ENCODE peak calls at places on chromosomes 5 and 9, in five cellular contexts. One of them, this sample, is unnamed.

GRCh38 chr5:69115526-69115925 is 21.7 kb downstream of the SLC30A5 start:
- DNase-seq in NCI-H1105 treated with DMSO at 0.1 percent for 48 hours: no peak
- DNase-seq in brain microvascular endothelial cell: no peak
- DNase-seq in stimulated activated naive CD8-positive, alpha-beta T cell treated with anti-CD3 and anti-CD28 coated beads, Interleukin-15, Interleukin-2, amounts not matched to agents 100 U/mL and 50 U/mL, for 24 hours: no peak
- DNase-seq in skeletal muscle cell: no peak
- DNase-seq in this sample: no peak

GRCh38 chr5:170312666-170313065 is 15.1 kb upstream of the LCP2 start:
- DNase-seq in NCI-H1105 treated with DMSO at 0.1 percent for 48 hours: no peak
- DNase-seq in brain microvascular endothelial cell: peak
- DNase-seq in stimulated activated naive CD8-positive, alpha-beta T cell treated with anti-CD3 and anti-CD28 coated beads, Interleukin-15, Interleukin-2, amounts not matched to agents 100 U/mL and 50 U/mL, for 24 hours: peak
- DNase-seq in skeletal muscle cell: peak
- DNase-seq in this sample: no peak

GRCh38 chr9:111483419-111483861 is 743 bp downstream of the ECPAS start:
- DNase-seq in NCI-H1105 treated with DMSO at 0.1 percent for 48 hours: peak
- DNase-seq in brain microvascular endothelial cell: no peak
- DNase-seq in stimulated activated naive CD8-positive, alpha-beta T cell treated with anti-CD3 and anti-CD28 coated beads, Interleukin-15, Interleukin-2, amounts not matched to agents 100 U/mL and 50 U/mL, for 24 hours: peak
- DNase-seq in skeletal muscle cell: no peak
- DNase-seq in this sample: no peak

GRCh38 chr9:116555556-116556180 is 131.4 kb upstream of the TRIM32 start:
- DNase-seq in NCI-H1105 treated with DMSO at 0.1 percent for 48 hours: no peak
- DNase-seq in brain microvascular endothelial cell: no peak
- DNase-seq in stimulated activated naive CD8-positive, alpha-beta T cell treated with anti-CD3 and anti-CD28 coated beads, Interleukin-15, Interleukin-2, amounts not matched to agents 100 U/mL and 50 U/mL, for 24 hours: no peak
- DNase-seq in skeletal muscle cell: no peak
- DNase-seq in this sample: no peak

GRCh38 chr5:66015296-66015960 is 89.1 kb downstream of the ERBIN start:
- DNase-seq in NCI-H1105 treated with DMSO at 0.1 percent for 48 hours: no peak
- DNase-seq in brain microvascular endothelial cell: no peak
- DNase-seq in stimulated activated naive CD8-positive, alpha-beta T cell treated with anti-CD3 and anti-CD28 coated beads, Interleukin-15, Interleukin-2, amounts not matched to agents 100 U/mL and 50 U/mL, for 24 hours: no peak
- DNase-seq in skeletal muscle cell: no peak
- DNase-seq in this sample: no peak

GRCh38 chr9:97969014-97969413 is 14.1 kb upstream of the ANP32B start:
- DNase-seq in NCI-H1105 treated with DMSO at 0.1 percent for 48 hours: no peak
- DNase-seq in brain microvascular endothelial cell: no peak
- DNase-seq in stimulated activated naive CD8-positive, alpha-beta T cell treated with anti-CD3 and anti-CD28 coated beads, Interleukin-15, Interleukin-2, amounts not matched to agents 100 U/mL and 50 U/mL, for 24 hours: no peak
- DNase-seq in skeletal muscle cell: no peak
- DNase-seq in this sample: no peak

GRCh38 chr9:93897075-93897970 is 57.8 kb downstream of the BARX1 start:
- DNase-seq in NCI-H1105 treated with DMSO at 0.1 percent for 48 hours: no peak
- DNase-seq in brain microvascular endothelial cell: no peak
- DNase-seq in stimulated activated naive CD8-positive, alpha-beta T cell treated with anti-CD3 and anti-CD28 coated beads, Interleukin-15, Interleukin-2, amounts not matched to agents 100 U/mL and 50 U/mL, for 24 hours: no peak
- DNase-seq in skeletal muscle cell: no peak
- DNase-seq in this sample: no peak

GRCh38 chr5:143569213-143569663 is 165.8 kb upstream of the NR3C1 start:
- DNase-seq in NCI-H1105 treated with DMSO at 0.1 percent for 48 hours: no peak
- DNase-seq in brain microvascular endothelial cell: peak
- DNase-seq in stimulated activated naive CD8-positive, alpha-beta T cell treated with anti-CD3 and anti-CD28 coated beads, Interleukin-15, Interleukin-2, amounts not matched to agents 100 U/mL and 50 U/mL, for 24 hours: no peak
- DNase-seq in skeletal muscle cell: peak
- DNase-seq in this sample: peak

GRCh38 chr9:2180171-2180570 is 165.0 kb downstream of the SMARCA2 start:
- DNase-seq in NCI-H1105 treated with DMSO at 0.1 percent for 48 hours: peak
- DNase-seq in brain microvascular endothelial cell: no peak
- DNase-seq in stimulated activated naive CD8-positive, alpha-beta T cell treated with anti-CD3 and anti-CD28 coated beads, Interleukin-15, Interleukin-2, amounts not matched to agents 100 U/mL and 50 U/mL, for 24 hours: no peak
- DNase-seq in skeletal muscle cell: no peak
- DNase-seq in this sample: no peak

GRCh38 chr9:116459576-116459975 is 227.5 kb upstream of the TRIM32 start:
- DNase-seq in NCI-H1105 treated with DMSO at 0.1 percent for 48 hours: no peak
- DNase-seq in brain microvascular endothelial cell: no peak
- DNase-seq in stimulated activated naive CD8-positive, alpha-beta T cell treated with anti-CD3 and anti-CD28 coated beads, Interleukin-15, Interleukin-2, amounts not matched to agents 100 U/mL and 50 U/mL, for 24 hours: no peak
- DNase-seq in skeletal muscle cell: no peak
- DNase-seq in this sample: no peak

GRCh38 chr5:17314907-17315471 is 97.6 kb downstream of the BASP1 start:
- DNase-seq in NCI-H1105 treated with DMSO at 0.1 percent for 48 hours: peak
- DNase-seq in brain microvascular endothelial cell: no peak
- DNase-seq in stimulated activated naive CD8-positive, alpha-beta T cell treated with anti-CD3 and anti-CD28 coated beads, Interleukin-15, Interleukin-2, amounts not matched to agents 100 U/mL and 50 U/mL, for 24 hours: no peak
- DNase-seq in skeletal muscle cell: no peak
- DNase-seq in this sample: no peak

GRCh38 chr9:29285818-29286217 is 1712.5 kb upstream of the C9orf72 start:
- DNase-seq in NCI-H1105 treated with DMSO at 0.1 percent for 48 hours: no peak
- DNase-seq in brain microvascular endothelial cell: no peak
- DNase-seq in stimulated activated naive CD8-positive, alpha-beta T cell treated with anti-CD3 and anti-CD28 coated beads, Interleukin-15, Interleukin-2, amounts not matched to agents 100 U/mL and 50 U/mL, for 24 hours: no peak
- DNase-seq in skeletal muscle cell: peak
- DNase-seq in this sample: no peak